ENCODE peak calls at places on chromosome 11, in four cellular contexts. C is suprapubic skin, E is GM23338, N is prostate gland. G is an unnamed sample.
A peak's percentile ranks its signal among the peaks of the same experiment; 100 is the strongest.

GRCh38 chr11:11582261-11582701 is 39.5 kb downstream of the GALNT18 start:
- DNase-seq in C (no peak), E (no peak), N (no peak), G (no peak)

GRCh38 chr11:108732395-108732794 is 67.5 kb downstream of the DDX10 start:
- DNase-seq in C (no peak), N (no peak), E (peak; percentile 8), G (no peak)

GRCh38 chr11:16739326-16739875 is 954 bp downstream of the C11orf58 start:
- DNase-seq in N (no peak), E (peak; percentile 21), C (no peak), G (no peak)

GRCh38 chr11:33733978-33734377 is 2.2 kb downstream of the CD59 start:
- DNase-seq in N (no peak), C (no peak), E (no peak), G (no peak)

GRCh38 chr11:3195251-3196160 is 23.1 kb downstream of the MRGPRG start:
- DNase-seq in C (no peak), E (peak; percentile 49), N (no peak), G (no peak)

GRCh38 chr11:113356203-113356602 is 31.4 kb upstream of the ANKK1 start:
- DNase-seq in C (no peak), E (no peak), N (no peak), G (no peak)

GRCh38 chr11:121687961-121688566 is 235.3 kb upstream of the SORL1-AS1 start:
- DNase-seq in C (no peak), E (peak; percentile 58), N (no peak), G (no peak)

GRCh38 chr11:67006029-67006884 is 16.7 kb upstream of the SYT12 start:
- DNase-seq in N (no peak), E (peak; percentile 88), C (no peak), G (no peak)

DNA sequence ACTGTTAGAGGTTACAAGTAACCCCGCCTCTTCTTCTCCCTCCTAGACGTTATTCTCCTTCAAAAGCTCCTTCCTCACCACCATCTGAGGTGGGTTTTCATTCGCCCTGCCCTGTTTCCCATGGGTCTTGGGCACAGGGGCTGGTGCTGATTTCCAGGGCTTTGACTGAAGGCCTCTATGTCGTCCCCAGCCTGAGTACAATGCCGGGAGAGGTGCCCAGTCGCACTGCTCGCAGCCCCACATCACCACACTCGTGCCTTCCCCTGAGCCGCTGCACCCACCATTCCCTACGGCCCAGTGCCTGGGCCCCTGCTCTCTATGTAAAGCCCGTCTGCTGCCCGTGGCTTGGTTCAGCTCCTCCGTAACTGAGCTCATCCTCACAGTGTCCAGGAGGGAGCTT is 169.8 kb downstream of the DSCAML1 start:
- DNase-seq in N (no peak), E (no peak), C (peak; percentile 39), G (no peak)
- TF ChIP-seq CTCF in N (no peak), E (no peak), C (no peak), G (no peak)

GRCh38 chr11:63999349-64000025 is 13.2 kb downstream of the OTUB1 start:
- DNase-seq in C (peak; percentile 86), E (peak; percentile 84), N (peak; percentile 95), G (peak; percentile 85)

GRCh38 chr11:64000740-64001514 is 14.7 kb downstream of the OTUB1 start:
- DNase-seq in E (peak; percentile 59), N (no peak), C (no peak), G (no peak)

GRCh38 chr11:64001552-64002427 is 15.6 kb downstream of the OTUB1 start:
- DNase-seq in E (no peak), N (no peak), C (no peak), G (no peak)

GRCh38 chr11:63998558-63999348 is 12.5 kb downstream of the OTUB1 start:
- DNase-seq in C (no peak), E (peak; percentile 82), N (no peak), G (peak; percentile 65)

GRCh38 chr11:64000026-64000739 is 13.9 kb downstream of the OTUB1 start:
- DNase-seq in C (no peak), N (peak; percentile 55), E (peak; percentile 90), G (peak; percentile 80)
- H3K4me3 ChIP-seq in C (peak overlapping the region; percentile 46), N (peak overlapping the region; percentile 24), E (peak overlapping the region; percentile 64), G (peak overlapping the region; percentile 39)

DNA sequence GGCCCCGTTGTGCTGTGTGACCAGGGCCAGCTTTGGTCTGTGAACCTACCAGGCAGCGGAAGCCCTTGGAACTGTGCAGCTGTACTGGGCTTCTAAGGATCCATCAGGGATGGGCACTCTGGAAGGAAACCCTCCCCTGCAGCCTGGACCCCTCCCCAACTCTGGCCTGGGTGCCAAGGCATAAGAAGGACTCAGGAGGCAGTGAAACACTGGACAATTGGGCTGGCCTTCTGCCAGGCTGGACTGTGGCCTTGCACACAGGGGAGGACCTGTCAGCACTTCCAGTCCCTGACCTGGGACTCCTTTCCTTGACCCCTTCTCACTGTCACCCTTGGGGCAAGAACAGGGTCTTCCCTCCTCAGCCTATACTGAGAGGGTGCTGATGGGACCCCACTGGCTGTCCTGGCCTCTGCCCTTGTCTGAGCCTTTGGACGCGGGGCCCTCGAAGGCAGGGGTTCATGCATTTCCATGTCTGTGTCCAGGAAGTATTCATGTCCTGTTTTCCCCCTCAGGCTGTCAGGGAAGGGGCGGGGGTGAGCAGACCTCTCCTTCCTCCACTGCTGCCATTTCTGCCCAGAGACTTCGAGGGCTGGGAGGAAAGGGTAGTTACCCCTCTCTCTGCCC is 39.6 kb downstream of the PDE2A start:
- DNase-seq in N (no peak), C (no peak), E (no peak), G (no peak)
- TF ChIP-seq POLR2AphosphoS5 in N (no peak), C (no peak), E (no peak), G (no peak)

GRCh38 chr11:62841361-62842170 is 2.2 kb upstream of the WDR74 start:
- DNase-seq in E (peak; percentile 98), C (peak; percentile 93), N (peak; percentile 86), G (peak; percentile 83)

GRCh38 chr11:62835336-62835735 is 2.7 kb upstream of the TEX54 start:
- DNase-seq in C (no peak), N (no peak), E (no peak), G (no peak)

GRCh38 chr11:62844154-62844553 is 4.8 kb upstream of the WDR74 start:
- DNase-seq in N (no peak), C (no peak), E (no peak), G (no peak)

GRCh38 chr11:62842171-62842717 is 2.9 kb upstream of the WDR74 start:
- DNase-seq in C (peak; percentile 75), N (no peak), E (peak; percentile 67), G (peak; percentile 27)

DNA sequence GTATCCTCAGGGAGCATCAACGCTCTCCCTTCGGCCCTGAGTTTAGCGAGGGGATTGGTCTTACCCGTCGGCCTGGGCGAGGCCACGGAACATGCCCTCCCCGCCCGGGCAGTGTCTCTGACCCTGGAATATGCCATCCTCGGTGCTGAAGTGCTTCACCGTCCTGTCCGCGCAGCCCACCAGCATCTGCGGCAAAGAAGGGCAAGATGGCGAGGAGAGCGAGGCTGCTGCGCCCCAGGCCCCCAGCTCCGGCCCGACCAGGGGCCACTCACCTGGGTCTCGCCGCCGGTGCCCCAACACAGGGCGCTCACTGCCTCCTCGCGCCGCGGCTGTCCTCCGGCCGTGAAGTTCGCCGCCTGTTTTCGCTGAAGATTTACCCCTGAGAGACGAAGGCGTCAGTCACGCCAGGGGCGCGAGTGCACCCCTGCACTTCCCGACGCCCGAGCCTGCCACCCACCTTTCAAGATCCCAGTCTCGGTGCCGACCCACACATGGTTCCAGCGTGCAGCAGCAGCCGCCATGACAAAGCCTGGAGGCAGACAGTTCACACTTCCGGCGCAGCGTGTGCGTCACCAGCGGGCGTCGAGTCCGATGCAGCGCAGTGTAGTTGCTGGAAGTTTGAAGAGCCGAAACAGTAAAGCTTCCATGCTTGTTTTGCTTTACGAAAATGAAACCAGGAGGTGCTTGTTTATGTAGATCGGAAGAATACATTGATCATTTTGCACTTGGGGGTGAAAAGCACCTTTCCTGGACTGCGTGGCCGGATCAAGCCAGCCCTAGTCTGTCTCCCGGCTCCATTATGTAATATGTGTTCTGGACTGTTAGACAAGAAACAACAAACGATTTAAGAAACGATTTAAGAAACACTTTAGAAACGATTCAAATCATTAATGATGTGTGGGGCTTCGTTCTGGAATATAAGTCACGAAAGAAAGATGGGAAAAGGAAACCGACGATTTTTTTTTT is at the start of gene WDR74:
- DNase-seq in C (peak; percentile 94), N (peak; percentile 93), E (peak; percentile 98), G (peak; percentile 93)
- TF ChIP-seq CTCF in C (no peak), N (no peak), E (no peak), G (no peak)

G was measured in stomach.